ENCODE peak calls at places on chromosomes 16 and 17, in four cellular contexts. E is mammary epithelial cell, P is heart left ventricle, Q is HCT116. I is an unnamed sample.

GRCh38 chr17:76166168-76166567 is 25.1 kb upstream of the FOXJ1 start:
- DNase-seq in E (peak; percentile 40), P (no peak), Q (no peak), I (peak; percentile 25)

GRCh38 chr17:61411114-61411943 is 11.7 kb downstream of the TBX2 start:
- DNase-seq in E (peak; percentile 48), P (peak; percentile 68), Q (no peak), I (peak; percentile 37)

GRCh38 chr17:10871914-10872313 is 34.0 kb upstream of the PIRT start:
- DNase-seq in E (no peak), P (no peak), Q (no peak), I (no peak)

GRCh38 chr16:4652561-4652960 is 27.9 kb downstream of the MGRN1 start:
- DNase-seq in E (no peak), P (no peak), Q (no peak), I (no peak)

GRCh38 chr17:77145635-77146632 is 5.2 kb downstream of the SEC14L1 start:
- DNase-seq in E (no peak), P (peak; percentile 68), Q (no peak), I (no peak)

GRCh38 chr17:77446959-77447634 is 306.3 kb downstream of the SEC14L1 start:
- DNase-seq in E (no peak), P (no peak), Q (no peak), I (no peak)

GRCh38 chr17:12821376-12821940 is 32.2 kb downstream of the ARHGAP44 start:
- DNase-seq in E (no peak), P (no peak), Q (no peak), I (no peak)

GRCh38 chr16:86942469-86943175 is 364.3 kb downstream of the FOXL1 start:
- DNase-seq in E (no peak), P (no peak), Q (no peak), I (no peak)

GRCh38 chr17:45688353-45688752 is 95.8 kb upstream of the CRHR1 start:
- DNase-seq in E (no peak), P (no peak), Q (no peak), I (no peak)

GRCh38 chr16:66085651-66086050 is 280.8 kb upstream of the CDH5 start:
- DNase-seq in E (no peak), P (no peak), Q (no peak), I (no peak)

GRCh38 chr16:54720259-54720658 is 210.4 kb upstream of the IRX5 start:
- DNase-seq in E (peak; percentile 100), P (no peak), Q (no peak), I (no peak)

GRCh38 chr16:88784074-88784855 is 755 bp downstream of the PIEZO1 start:
- DNase-seq in E (peak; percentile 78), P (peak; percentile 77), Q (no peak), I (no peak)

GRCh38 chr16:77191259-77191969 is 424 bp downstream of the MON1B start:
- DNase-seq in E (no peak), P (no peak), Q (no peak), I (peak; percentile 62)

GRCh38 chr16:85574672-85575475 is 38.2 kb upstream of the GSE1 start:
- DNase-seq in E (no peak), P (no peak), Q (no peak), I (no peak)

GRCh38 chr16:80526418-80527061 is 14.3 kb upstream of the DYNLRB2 start:
- DNase-seq in E (peak; percentile 43), P (peak; percentile 49), Q (peak; percentile 38), I (peak; percentile 49)

GRCh38 chr16:56202036-56202435 is 10.7 kb downstream of the GNAO1 start:
- DNase-seq in E (peak; percentile 21), P (no peak), Q (no peak), I (no peak)

GRCh38 chr16:56201030-56201429 is 9.7 kb downstream of the GNAO1 start:
- DNase-seq in E (no peak), P (no peak), Q (no peak), I (no peak)

GRCh38 chr16:56204836-56205235 is 13.5 kb downstream of the GNAO1 start:
- DNase-seq in E (no peak), P (no peak), Q (no peak), I (no peak)

GRCh38 chr16:56199164-56199563 is 7.9 kb downstream of the GNAO1 start:
- DNase-seq in E (no peak), P (no peak), Q (no peak), I (no peak)

GRCh38 chr16:56203052-56203451 is 11.8 kb downstream of the GNAO1 start:
- DNase-seq in E (peak; percentile 12), P (no peak), Q (peak; percentile 16), I (no peak)
- TF ChIP-seq CTCF in E (peak; percentile 33), P (peak; percentile 40), Q (peak; percentile 42), I (peak; percentile 29)

GRCh38 chr17:4536742-4537411 is 18.3 kb downstream of the MYBBP1A start:
- DNase-seq in E (no peak), P (no peak), Q (no peak), I (no peak)

GRCh38 chr17:4537451-4538235 is 17.5 kb downstream of the MYBBP1A start:
- DNase-seq in E (no peak), P (no peak), Q (no peak), I (no peak)

GRCh38 chr17:4539576-4540223 is 15.5 kb downstream of the MYBBP1A start:
- DNase-seq in E (no peak), P (no peak), Q (no peak), I (no peak)

GRCh38 chr17:4539025-4539424 is 16.2 kb downstream of the MYBBP1A start:
- DNase-seq in E (no peak), P (no peak), Q (no peak), I (no peak)

DNA sequence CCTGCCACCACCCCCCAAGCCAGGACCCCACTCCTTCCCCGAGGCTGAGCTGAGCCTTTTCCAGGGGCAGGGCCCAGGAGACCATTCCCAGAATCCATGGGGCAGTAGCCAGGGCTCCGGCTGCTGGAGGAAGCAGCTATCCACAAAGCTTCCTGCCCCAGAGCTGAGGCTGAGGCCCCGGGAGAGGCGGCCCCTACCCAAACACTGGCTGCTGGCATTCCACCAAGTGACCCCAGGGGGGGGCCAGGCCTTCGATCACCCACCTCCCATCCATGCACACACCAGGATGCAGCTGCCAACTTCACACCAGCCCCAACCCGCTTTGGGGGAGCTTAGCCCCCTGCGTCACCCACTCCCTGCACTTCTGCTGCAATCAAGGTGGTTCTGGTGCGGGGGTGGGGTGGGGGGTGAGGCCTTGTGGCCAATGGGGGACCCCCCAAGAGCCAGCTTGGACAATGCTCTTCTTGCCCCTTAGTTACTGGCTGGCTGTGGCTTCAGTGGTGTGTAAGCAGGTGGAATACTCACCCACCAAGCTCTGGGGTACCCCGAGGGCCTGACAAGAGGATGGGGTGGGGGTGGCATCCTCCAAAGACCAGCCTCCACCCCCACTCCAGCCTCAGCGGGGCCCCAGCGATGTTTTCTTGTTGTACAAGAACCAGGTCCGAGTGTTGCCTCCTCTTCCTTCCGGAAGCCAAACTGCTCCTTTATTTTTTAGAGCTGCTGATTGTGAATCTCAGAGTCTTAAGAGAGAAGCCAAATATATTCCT is 16.8 kb downstream of the MYBBP1A start:
- DNase-seq in E (no peak), P (no peak), Q (no peak), I (no peak)
- H3K27ac ChIP-seq in E (no peak overlapping the region), P (peak overlapping the region; percentile 65), Q (no peak overlapping the region), I (no peak overlapping the region)

GRCh38 chr16:11533588-11533987 is 53.1 kb downstream of the LITAF start:
- DNase-seq in E (no peak), P (no peak), Q (no peak), I (no peak)
- TF ChIP-seq CTCF in E (no peak), P (no peak), Q (no peak), I (no peak)

GRCh38 chr16:30780021-30780420 is 7.0 kb downstream of the ZNF629 start:
- DNase-seq in E (no peak), P (no peak), Q (no peak), I (no peak)
- H3K27ac ChIP-seq in E (no peak overlapping the region), P (no peak overlapping the region), Q (no peak overlapping the region), I (no peak overlapping the region)

I was measured in CD8-positive, alpha-beta T cell.